ENCODE peak calls at places on chromosomes 1 and 21, in nine cellular contexts. L, N, R, M, P, D, C, X and S are unnamed samples.

GRCh38 chr1:180167021-180167701 is 12.5 kb downstream of the QSOX1 start:
- DNase-seq in L (no peak), R (no peak), C (no peak), X (no peak), P (peak), D (no peak), N (no peak), M (no peak), S (no peak)

GRCh38 chr1:247447162-247447909 is 10.6 kb downstream of the OR2B11 start:
- DNase-seq in X (no peak), R (no peak), D (no peak), C (no peak), M (no peak), L (no peak), N (no peak), P (no peak), S (no peak)

GRCh38 chr1:117696567-117696966 is 90.7 kb downstream of the TENT5C start:
- DNase-seq in R (peak), C (no peak), D (no peak), N (peak), P (no peak), L (no peak), M (no peak), X (no peak), S (peak)

GRCh38 chr1:36089393-36090121 is 865 bp downstream of the ADPRS start:
- DNase-seq in D (peak), M (no peak), R (peak), N (peak), X (peak), P (peak), L (peak), C (peak), S (peak)

GRCh38 chr1:229862017-229862774 is 204.8 kb upstream of the GALNT2 start:
- DNase-seq in P (no peak), M (no peak), R (peak), C (no peak), D (peak), X (no peak), N (no peak), L (no peak), S (peak)

GRCh38 chr1:222372221-222372620 is 175.7 kb downstream of the HHIPL2 start:
- DNase-seq in D (no peak), M (no peak), L (no peak), R (peak), N (peak), C (no peak), X (no peak), P (no peak), S (no peak)

GRCh38 chr1:75539230-75540116 is 71.4 kb downstream of the SLC44A5 start:
- DNase-seq in X (no peak), M (no peak), D (no peak), C (no peak), P (no peak), L (no peak), N (no peak), R (peak), S (peak)

GRCh38 chr1:1938276-1938573 is 19.1 kb upstream of the TMEM52 start:
- DNase-seq in X (no peak), C (no peak), M (no peak), N (no peak), P (no peak), L (no peak), R (no peak), D (no peak), S (no peak)

GRCh38 chr1:109786531-109787021 is 22.9 kb upstream of the EPS8L3 start:
- DNase-seq in R (no peak), C (no peak), M (no peak), L (no peak), D (peak), N (no peak), X (no peak), P (peak), S (peak)

GRCh38 chr1:3456964-3457909 is 2.8 kb downstream of the ARHGEF16 start:
- DNase-seq in R (no peak), X (no peak), P (no peak), N (no peak), L (no peak), D (no peak), C (no peak), M (no peak), S (no peak)

GRCh38 chr1:1942753-1943656 is 23.9 kb upstream of the TMEM52 start:
- DNase-seq in M (no peak), P (no peak), R (no peak), X (peak), L (no peak), N (no peak), C (no peak), D (peak), S (no peak)

GRCh38 chr1:11655263-11656079 is 794 bp downstream of the FBXO44 start:
- DNase-seq in C (no peak), M (no peak), X (no peak), N (no peak), R (no peak), P (no peak), L (no peak), D (no peak), S (no peak)
- H3K4me3 ChIP-seq in C (peak), M (peak), X (no peak), N (peak), R (peak), P (peak), L (peak), D (peak), S (peak)

GRCh38 chr1:176783281-176783680 is 320.3 kb downstream of the PAPPA2 start:
- DNase-seq in L (no peak), P (no peak), N (no peak), R (no peak), X (no peak), C (no peak), M (no peak), D (no peak), S (no peak)
- TF ChIP-seq CTCF in L (no peak), P (no peak), N (no peak), R (no peak), X (no peak), C (no peak), M (no peak), D (no peak), S (no peak)

DNA sequence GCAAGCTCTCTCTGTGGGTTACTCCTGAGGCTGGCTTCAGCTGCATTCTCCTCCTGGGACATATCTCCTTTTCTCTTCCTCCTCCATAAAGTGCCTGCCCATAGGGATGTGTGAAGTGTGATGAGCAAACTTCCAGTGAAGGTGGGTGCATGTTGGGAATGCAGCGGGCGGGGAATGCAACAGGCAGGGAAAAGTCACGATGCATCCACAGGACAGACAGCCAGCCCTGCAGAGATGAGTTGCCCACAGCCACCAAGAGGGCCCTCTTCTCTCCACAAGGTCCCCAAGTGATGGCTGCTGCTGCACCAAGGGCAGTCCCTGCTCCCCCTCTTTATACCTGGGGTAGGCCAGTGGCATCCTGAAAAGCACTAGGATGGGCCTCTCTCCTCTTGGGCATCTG is 33.6 kb upstream of the RNF187 start:
- DNase-seq in C (no peak), M (no peak), R (no peak), X (no peak), N (no peak), D (no peak), L (no peak), P (peak), S (no peak)
- H3K4me3 ChIP-seq in C (no peak), M (no peak), R (no peak), X (no peak), N (no peak), D (no peak), L (no peak), P (no peak), S (no peak)

DNA sequence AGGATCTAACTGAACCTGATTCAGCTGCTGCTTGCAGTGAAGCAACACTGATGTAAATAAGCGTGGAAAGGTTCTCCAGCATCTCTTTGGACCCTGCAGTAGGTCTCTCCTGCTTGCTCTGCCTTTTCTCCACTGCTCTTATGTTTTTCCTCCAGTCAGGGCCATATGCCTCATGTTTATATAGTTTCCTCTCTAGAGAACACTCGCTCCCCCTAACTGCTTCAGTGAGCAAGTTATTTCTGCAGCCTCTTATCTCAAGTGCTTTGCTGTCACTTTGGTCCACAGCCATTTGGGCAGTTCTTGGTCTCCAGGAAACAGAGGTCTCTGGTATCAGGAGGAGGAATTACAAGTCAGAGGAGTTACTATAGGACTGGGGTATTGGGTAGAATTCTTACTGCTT is 5.3 kb downstream of the PRUNE1 start:
- DNase-seq in R (peak), M (no peak), X (no peak), P (no peak), L (peak), C (no peak), N (no peak), D (no peak), S (peak)
- TF ChIP-seq CTCF in R (no peak), M (no peak), X (no peak), P (no peak), L (peak), C (no peak), N (no peak), D (no peak), S (peak)

GRCh38 chr1:236486315-236486714 is 37.5 kb upstream of the LGALS8 start:
- DNase-seq in L (no peak), C (no peak), M (no peak), N (no peak), X (no peak), P (no peak), D (no peak), R (no peak), S (no peak)
- H3K4me3 ChIP-seq in L (no peak), C (no peak), M (no peak), N (no peak), X (no peak), P (no peak), D (no peak), R (no peak), S (no peak)

DNA sequence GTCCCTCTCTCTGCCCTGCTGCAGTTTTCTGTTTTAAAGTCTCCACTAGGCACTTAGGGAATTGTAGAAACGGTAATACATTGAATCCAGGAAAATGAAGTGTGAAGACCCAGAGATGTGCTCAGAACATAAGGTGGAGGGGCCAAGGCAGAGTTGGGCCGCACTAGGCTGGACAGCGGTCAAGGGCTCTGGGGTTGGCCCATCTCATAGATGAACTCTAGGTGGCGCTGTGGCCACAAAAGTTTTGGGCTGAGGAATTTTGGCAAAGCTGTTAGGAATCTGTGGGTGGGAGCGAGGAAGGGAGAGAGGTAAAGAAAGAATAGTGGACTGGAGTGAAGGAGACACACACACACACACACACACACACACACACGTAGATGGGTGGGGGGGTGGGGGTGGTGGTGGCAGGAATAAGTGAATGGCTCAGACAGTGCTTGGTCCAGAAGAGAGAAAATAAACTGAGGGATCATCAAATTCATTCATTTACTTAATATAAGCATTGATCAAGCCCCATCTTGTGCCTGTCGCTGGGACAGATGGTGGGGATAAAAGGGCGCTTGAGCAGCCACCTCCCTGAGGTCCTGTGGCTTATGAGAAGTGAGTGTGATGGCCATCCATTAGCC is 258.5 kb downstream of the TRABD2B start:
- DNase-seq in M (no peak), N (peak), C (no peak), R (peak), L (no peak), D (no peak), X (peak), P (no peak), S (peak)
- TF ChIP-seq CTCF in M (peak), N (peak), C (peak), R (peak), L (peak), D (no peak), X (peak), P (peak), S (peak)

DNA sequence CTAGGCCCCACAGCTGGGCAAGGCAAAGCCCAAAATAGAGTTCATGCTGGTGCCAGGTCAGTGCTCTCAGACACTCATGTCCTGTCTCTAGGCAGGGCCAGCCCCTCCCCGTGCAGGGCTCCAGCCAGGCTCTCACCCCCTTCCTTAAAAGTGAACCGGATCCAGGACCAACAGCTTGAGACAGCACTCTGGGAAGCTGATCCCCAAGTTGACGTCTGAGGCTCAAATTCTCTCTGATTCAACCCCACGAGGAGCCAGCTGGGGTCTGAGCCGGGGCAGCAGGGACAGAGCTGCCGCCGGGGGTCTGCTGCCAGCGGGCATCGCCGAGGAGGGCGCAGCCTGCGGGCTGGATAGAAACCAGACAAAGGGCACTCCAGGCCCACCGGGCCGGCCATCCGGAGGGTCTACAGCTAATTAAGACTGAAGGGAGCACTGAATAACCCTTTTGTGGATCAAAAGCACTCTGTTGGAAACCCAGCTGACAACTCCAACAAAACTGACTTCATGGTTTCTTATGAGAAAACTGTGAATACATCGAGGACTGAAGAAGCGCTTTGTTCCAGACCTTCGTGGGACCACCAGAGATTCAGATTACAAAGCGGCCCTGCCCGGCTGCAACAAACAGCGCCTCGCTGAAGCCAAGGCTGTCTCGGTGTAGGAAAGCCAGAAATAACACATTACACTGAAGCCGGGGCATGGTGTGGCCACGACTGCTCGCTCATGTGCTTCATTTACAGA is 95.8 kb downstream of the PSMG1 start:
- DNase-seq in C (no peak), X (no peak), D (no peak), P (no peak), N (no peak), M (no peak), R (peak), L (no peak), S (no peak)
- H3K4me3 ChIP-seq in C (no peak), X (no peak), D (no peak), P (no peak), N (no peak), M (no peak), R (no peak), L (peak), S (no peak)

GRCh38 chr1:12594490-12594889 is 23.5 kb downstream of the DHRS3 start:
- DNase-seq in C (no peak), N (no peak), X (no peak), D (no peak), R (no peak), M (no peak), L (no peak), P (no peak), S (no peak)
- TF ChIP-seq CTCF in C (no peak), N (no peak), X (no peak), D (no peak), R (no peak), M (no peak), L (peak), P (no peak), S (no peak)